ENCODE peak calls at places on chromosomes 12 and 14, in four cellular contexts. K is body of pancreas, N is stomach, T is heart left ventricle. I is an unnamed sample.

GRCh38 chr12:88945041-88945732 is 364.9 kb upstream of the KITLG start:
- DNase-seq in T (no peak), N (peak; percentile 27), K (no peak), I (no peak)

GRCh38 chr12:122029620-122030426 is 8.1 kb downstream of the BCL7A start:
- DNase-seq in N (no peak), K (peak; percentile 39), T (peak; percentile 79), I (no peak)

GRCh38 chr14:95663226-95663797 is 22.9 kb upstream of the TCL1B start:
- DNase-seq in T (no peak), N (no peak), K (peak; percentile 25), I (no peak)

GRCh38 chr12:92747151-92747550 is 44.4 kb downstream of the PLEKHG7 start:
- DNase-seq in K (no peak), N (no peak), T (no peak), I (no peak)

GRCh38 chr12:108634225-108634795 is 616 bp upstream of the SELPLG start:
- DNase-seq in K (no peak), N (peak; percentile 34), T (no peak), I (no peak)

GRCh38 chr12:112716099-112717093 is 75.2 kb upstream of the RPH3A start:
- DNase-seq in T (no peak), N (no peak), K (no peak), I (no peak)

GRCh38 chr12:111056618-111057521 is 136.5 kb upstream of the MYL2 start:
- DNase-seq in T (no peak), K (no peak), N (no peak), I (no peak)

GRCh38 chr12:7602287-7602686 is 63.4 kb downstream of the APOBEC1 start:
- DNase-seq in K (no peak), N (no peak), T (no peak), I (no peak)

GRCh38 chr12:3200032-3200617 is 122.9 kb downstream of the TSPAN9 start:
- DNase-seq in N (peak; percentile 53), K (peak; percentile 29), T (peak; percentile 73), I (no peak)

GRCh38 chr12:100174506-100174905 is 26.1 kb upstream of the ACTR6 start:
- DNase-seq in T (no peak), N (no peak), K (no peak), I (no peak)

GRCh38 chr12:105444809-105445102 is 114.3 kb downstream of the C12orf75 start:
- DNase-seq in T (no peak), N (no peak), K (no peak), I (no peak)

GRCh38 chr14:20486700-20487401 is 17.6 kb downstream of the PNP start:
- DNase-seq in K (no peak), T (no peak), N (no peak), I (no peak)

GRCh38 chr12:89384050-89384749 is 31.9 kb upstream of the DUSP6 start:
- DNase-seq in T (peak; percentile 73), N (peak; percentile 62), K (peak; percentile 27), I (peak; percentile 44)

GRCh38 chr12:104505095-104505819 is 48.5 kb downstream of the CHST11 start:
- DNase-seq in K (no peak), N (no peak), T (no peak), I (no peak)

GRCh38 chr12:57895337-57896138 is 45.8 kb upstream of the ATP23 start:
- DNase-seq in K (no peak), T (no peak), N (no peak), I (no peak)

GRCh38 chr12:118190266-118190665 is 54.3 kb downstream of the PEBP1 start:
- DNase-seq in K (no peak), T (no peak), N (no peak), I (no peak)

GRCh38 chr14:105450123-105450505 is 24.5 kb upstream of the CRIP2 start:
- DNase-seq in T (no peak), K (no peak), N (no peak), I (peak; percentile 40)

GRCh38 chr12:131539381-131539780 is 171.5 kb upstream of the SFSWAP start:
- DNase-seq in T (no peak), N (no peak), K (no peak), I (no peak)

GRCh38 chr14:91218041-91218440 is 26.5 kb downstream of the GPR68 start:
- DNase-seq in N (no peak), T (no peak), K (no peak), I (no peak)

DNA sequence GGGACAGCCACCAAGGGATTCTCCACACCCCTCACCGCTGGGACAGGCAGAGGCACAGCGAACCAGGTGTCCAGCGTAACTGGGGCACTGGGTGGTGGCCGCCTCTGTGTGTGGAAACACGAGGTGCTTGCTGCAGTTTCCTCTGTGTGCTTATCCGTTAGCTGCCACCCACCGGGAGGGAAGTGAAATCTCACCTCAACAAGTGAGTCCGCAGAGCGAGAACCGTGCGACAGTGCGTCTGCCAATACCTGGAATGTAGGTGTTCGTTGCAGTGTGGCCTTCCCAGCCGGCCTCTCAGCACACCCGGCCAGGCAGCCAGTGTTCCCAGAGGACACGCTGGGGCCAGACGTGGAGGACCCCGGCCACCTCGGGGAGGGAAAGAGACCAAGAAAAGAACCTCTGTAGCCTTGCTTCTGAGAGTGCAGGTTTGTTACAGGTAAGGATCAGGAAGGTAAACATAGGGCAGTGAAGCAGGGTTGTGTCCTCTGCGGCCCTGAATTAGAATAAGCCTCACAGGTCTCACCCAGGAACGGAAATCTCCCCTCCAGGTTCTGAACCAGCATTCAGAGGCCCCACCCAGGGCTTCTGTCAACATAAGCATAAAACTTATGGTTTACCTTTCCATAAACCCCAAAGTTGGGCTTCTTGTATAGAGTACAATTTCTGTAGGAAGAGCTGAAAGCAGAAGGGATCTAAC is 1.5 kb downstream of the BCL2L14 start:
- DNase-seq in T (no peak), N (peak; percentile 73), K (peak; percentile 61), I (peak; percentile 60)
- TF ChIP-seq POLR2A in T (no peak), N (no peak), K (peak; percentile 18), I (no peak)

GRCh38 chr14:24238527-24239037 is 3.8 kb downstream of the TINF2 start:
- DNase-seq in K (no peak), N (no peak), T (no peak), I (no peak)
- TF ChIP-seq POLR2A in K (no peak), N (no peak), T (no peak), I (no peak)

GRCh38 chr12:124848621-124849380 is 14.9 kb downstream of the SCARB1 start:
- DNase-seq in T (no peak), N (no peak), K (no peak), I (no peak)
- TF ChIP-seq POLR2A in T (no peak), N (no peak), K (no peak), I (no peak)

DNA sequence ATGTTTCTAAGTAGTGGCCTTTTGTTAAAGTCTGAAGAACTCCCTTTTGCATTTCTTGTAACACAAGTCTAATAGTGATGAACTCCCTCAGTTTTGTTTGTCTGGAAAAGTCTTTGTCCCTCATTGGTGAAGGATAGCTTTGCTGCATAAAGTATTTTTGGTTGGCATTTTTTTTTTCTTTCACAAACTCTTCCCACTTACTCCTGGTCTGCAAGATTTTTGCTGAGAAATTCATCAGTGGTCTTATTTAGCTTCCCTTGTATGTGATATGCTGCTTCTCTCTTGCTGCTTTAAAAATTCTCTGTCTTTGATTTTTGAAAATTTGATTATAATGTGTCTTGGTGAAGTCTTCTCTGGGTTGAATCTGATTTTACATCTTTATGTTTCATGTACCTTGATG is 22.7 kb downstream of the TRMT5 start:
- DNase-seq in N (no peak), K (no peak), T (no peak), I (no peak)
- TF ChIP-seq POLR2A in N (no peak), K (no peak), T (no peak), I (no peak)

GRCh38 chr14:21524575-21525518 is 1.3 kb downstream of the SALL2 start:
- DNase-seq in K (no peak), N (no peak), T (no peak), I (no peak)

GRCh38 chr14:21526672-21527319 is 650 bp upstream of the SALL2 start:
- DNase-seq in N (no peak), K (no peak), T (no peak), I (no peak)

GRCh38 chr14:21527320-21527679 is 1.2 kb upstream of the SALL2 start:
- DNase-seq in T (no peak), K (no peak), N (no peak), I (no peak)

GRCh38 chr14:21525571-21525970 is 575 bp downstream of the SALL2 start:
- DNase-seq in T (no peak), N (no peak), K (no peak), I (no peak)

DNA sequence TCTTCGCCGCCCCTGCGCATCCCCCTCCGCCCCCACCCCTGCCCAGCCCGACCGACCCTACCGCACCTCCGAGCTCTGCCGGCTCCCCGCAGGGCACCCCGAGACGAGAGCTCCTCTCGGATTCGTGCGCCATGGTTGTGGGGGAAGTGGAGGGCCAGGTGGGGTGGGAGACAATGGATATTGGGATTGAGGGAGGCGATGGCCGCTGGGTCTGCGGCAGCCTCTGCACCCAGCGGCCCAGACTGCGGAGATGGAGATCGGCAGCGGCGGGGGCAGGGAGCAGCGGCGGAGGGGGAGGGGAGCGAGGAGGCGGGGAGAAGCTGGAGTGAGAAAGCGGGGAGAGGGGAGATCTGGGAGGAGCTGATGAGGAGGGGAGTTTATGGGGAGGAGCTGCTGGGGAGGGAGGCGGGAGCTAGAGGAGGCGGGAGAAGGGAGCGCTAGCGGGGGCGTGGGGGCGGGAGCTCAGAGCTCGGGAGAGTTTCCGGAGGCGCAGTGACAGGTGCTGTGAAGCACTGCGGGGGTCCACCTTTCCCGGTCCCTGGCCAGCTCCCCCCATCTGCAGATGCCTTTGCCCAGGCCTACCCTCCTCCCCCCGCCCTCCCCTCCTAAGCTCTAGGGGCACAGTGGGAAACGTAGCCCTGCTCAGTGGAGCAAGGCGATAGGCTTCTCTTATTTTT is at the start of gene SALL2:
- DNase-seq in N (peak; percentile 72), K (peak; percentile 65), T (peak; percentile 73), I (peak; percentile 57)
- TF ChIP-seq POLR2A in N (no peak), K (no peak), T (no peak), I (no peak)

DNA sequence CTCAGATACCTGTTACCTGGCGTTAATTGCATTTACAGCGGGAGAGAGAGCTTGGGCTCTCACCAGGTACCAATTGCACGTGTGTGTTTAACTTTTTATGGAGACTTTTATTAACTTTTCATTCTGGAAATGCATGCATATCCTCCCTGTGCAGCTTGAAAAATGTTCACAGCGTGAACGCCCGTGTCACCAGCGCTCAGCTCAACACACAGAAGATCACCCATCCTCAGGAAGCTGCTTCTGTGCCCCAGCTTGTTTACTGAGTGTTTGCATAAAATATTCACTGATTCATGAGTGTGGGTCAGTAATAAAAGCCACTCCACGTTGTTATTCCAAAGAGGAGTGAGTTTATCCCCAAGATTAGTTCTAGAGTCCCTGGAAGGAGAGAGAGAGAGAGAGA is 75.5 kb upstream of the FZD10 start:
- DNase-seq in N (no peak), T (no peak), K (no peak), I (no peak)
- TF ChIP-seq POLR2A in N (no peak), T (no peak), K (no peak), I (no peak)

GRCh38 chr12:106774808-106775524 is 484 bp downstream of the RIC8B start:
- DNase-seq in T (no peak), K (no peak), N (no peak), I (no peak)

GRCh38 chr12:106773286-106773685 is 1.2 kb upstream of the RIC8B start:
- DNase-seq in N (no peak), K (no peak), T (no peak), I (no peak)

GRCh38 chr12:106771425-106771824 is 3.1 kb upstream of the RIC8B start:
- DNase-seq in T (no peak), K (no peak), N (no peak), I (no peak)

GRCh38 chr12:106776897-106777296 is 2.4 kb downstream of the RIC8B start:
- DNase-seq in N (no peak), K (no peak), T (no peak), I (no peak)

GRCh38 chr12:106773945-106774807 is at the start of gene RIC8B:
- DNase-seq in K (peak; percentile 96), N (peak; percentile 95), T (peak; percentile 97), I (peak; percentile 97)
- TF ChIP-seq POLR2A in K (peak; percentile 56), N (peak; percentile 19), T (no peak), I (peak; percentile 91)

GRCh38 chr12:49332891-49333371 is 4.1 kb downstream of the C1QL4 start:
- DNase-seq in T (no peak), N (peak; percentile 24), K (no peak), I (no peak)
- TF ChIP-seq POLR2A in T (no peak), N (no peak), K (no peak), I (no peak)

I was measured in right lobe of liver.